ENCODE peak calls at places on chromosomes 16 and 17, in ten cellular contexts. One of them, this sample, is unnamed. For H3K4me1, the result is how much of the 10 kb centered on the place peaks cover.

GRCh38 chr16:29877266-29877961 is 14.4 kb upstream of the CDIPT start:
- DNase-seq in lung: peak
- DNase-seq in astrocyte: no peak
- DNase-seq in uterus: no peak
- DNase-seq in heart left ventricle: no peak
- DNase-seq in esophagus muscularis mucosa: no peak
- DNase-seq in spleen: no peak
- DNase-seq in effector memory CD4-positive, alpha-beta T cell: peak
- DNase-seq in A549: peak
- DNase-seq in OCI-LY7: peak
- DNase-seq in this sample: no peak

GRCh38 chr16:12737563-12737962 is 66.1 kb downstream of the CPPED1 start:
- DNase-seq in lung: no peak
- DNase-seq in astrocyte: no peak
- DNase-seq in uterus: no peak
- DNase-seq in heart left ventricle: no peak
- DNase-seq in esophagus muscularis mucosa: no peak
- DNase-seq in spleen: no peak
- DNase-seq in effector memory CD4-positive, alpha-beta T cell: no peak
- DNase-seq in A549: no peak
- DNase-seq in OCI-LY7: no peak
- DNase-seq in this sample: no peak

GRCh38 chr16:54545890-54546476 is 259.4 kb upstream of the IRX3 start:
- DNase-seq in lung: no peak
- DNase-seq in astrocyte: no peak
- DNase-seq in uterus: no peak
- DNase-seq in heart left ventricle: no peak
- DNase-seq in esophagus muscularis mucosa: no peak
- DNase-seq in spleen: no peak
- DNase-seq in effector memory CD4-positive, alpha-beta T cell: no peak
- DNase-seq in A549: no peak
- DNase-seq in OCI-LY7: no peak
- DNase-seq in this sample: no peak

GRCh38 chr17:1005361-1005946 is 8.5 kb downstream of the TIMM22 start:
- DNase-seq in lung: no peak
- DNase-seq in astrocyte: peak
- DNase-seq in uterus: peak
- DNase-seq in heart left ventricle: no peak
- DNase-seq in esophagus muscularis mucosa: no peak
- DNase-seq in spleen: peak
- DNase-seq in effector memory CD4-positive, alpha-beta T cell: no peak
- DNase-seq in A549: no peak
- DNase-seq in OCI-LY7: no peak
- DNase-seq in this sample: peak

GRCh38 chr17:67047382-67047781 is 3.0 kb downstream of the CACNG1 start:
- DNase-seq in lung: no peak
- DNase-seq in astrocyte: no peak
- DNase-seq in uterus: no peak
- DNase-seq in heart left ventricle: no peak
- DNase-seq in esophagus muscularis mucosa: no peak
- DNase-seq in spleen: no peak
- DNase-seq in effector memory CD4-positive, alpha-beta T cell: no peak
- DNase-seq in A549: no peak
- DNase-seq in OCI-LY7: no peak
- DNase-seq in this sample: no peak

GRCh38 chr17:80477647-80478478 is 1.5 kb upstream of the NPTX1 start:
- DNase-seq in lung: no peak
- DNase-seq in astrocyte: no peak
- DNase-seq in uterus: no peak
- DNase-seq in heart left ventricle: no peak
- DNase-seq in esophagus muscularis mucosa: no peak
- DNase-seq in spleen: no peak
- DNase-seq in effector memory CD4-positive, alpha-beta T cell: no peak
- DNase-seq in A549: peak
- DNase-seq in OCI-LY7: no peak
- DNase-seq in this sample: peak

GRCh38 chr17:17055286-17056166 is 13.3 kb downstream of the MPRIP start:
- DNase-seq in lung: no peak
- DNase-seq in astrocyte: no peak
- DNase-seq in uterus: peak
- DNase-seq in heart left ventricle: no peak
- DNase-seq in esophagus muscularis mucosa: no peak
- DNase-seq in spleen: peak
- DNase-seq in effector memory CD4-positive, alpha-beta T cell: no peak
- DNase-seq in A549: peak
- DNase-seq in OCI-LY7: no peak
- DNase-seq in this sample: peak

GRCh38 chr17:66444001-66444400 is 141.6 kb downstream of the PRKCA start:
- DNase-seq in lung: no peak
- DNase-seq in astrocyte: no peak
- DNase-seq in uterus: no peak
- DNase-seq in heart left ventricle: no peak
- DNase-seq in esophagus muscularis mucosa: no peak
- DNase-seq in spleen: no peak
- DNase-seq in effector memory CD4-positive, alpha-beta T cell: no peak
- DNase-seq in A549: no peak
- DNase-seq in OCI-LY7: no peak
- DNase-seq in this sample: no peak

GRCh38 chr17:62854026-62854425 is 45.9 kb upstream of the MARCHF10 start:
- DNase-seq in lung: no peak
- DNase-seq in astrocyte: no peak
- DNase-seq in uterus: no peak
- DNase-seq in heart left ventricle: no peak
- DNase-seq in esophagus muscularis mucosa: no peak
- DNase-seq in spleen: no peak
- DNase-seq in effector memory CD4-positive, alpha-beta T cell: no peak
- DNase-seq in A549: no peak
- DNase-seq in OCI-LY7: no peak
- DNase-seq in this sample: no peak

GRCh38 chr16:52912565-52913173 is 140.0 kb downstream of the CHD9NB start:
- DNase-seq in lung: peak
- DNase-seq in astrocyte: peak
- DNase-seq in uterus: no peak
- DNase-seq in heart left ventricle: no peak
- DNase-seq in esophagus muscularis mucosa: no peak
- DNase-seq in spleen: no peak
- DNase-seq in effector memory CD4-positive, alpha-beta T cell: peak
- DNase-seq in A549: peak
- DNase-seq in OCI-LY7: peak
- DNase-seq in this sample: no peak

GRCh38 chr17:74051348-74051747 is 152.1 kb upstream of the RPL38 start:
- DNase-seq in lung: no peak
- DNase-seq in astrocyte: no peak
- DNase-seq in uterus: no peak
- DNase-seq in heart left ventricle: no peak
- DNase-seq in esophagus muscularis mucosa: no peak
- DNase-seq in spleen: no peak
- DNase-seq in effector memory CD4-positive, alpha-beta T cell: no peak
- DNase-seq in A549: no peak
- DNase-seq in OCI-LY7: no peak
- DNase-seq in this sample: no peak

GRCh38 chr17:511001-511690 is 158.5 kb upstream of the RPH3AL start:
- DNase-seq in lung: no peak
- DNase-seq in astrocyte: peak
- DNase-seq in uterus: peak
- DNase-seq in heart left ventricle: no peak
- DNase-seq in esophagus muscularis mucosa: no peak
- DNase-seq in spleen: peak
- DNase-seq in effector memory CD4-positive, alpha-beta T cell: no peak
- DNase-seq in A549: no peak
- DNase-seq in OCI-LY7: no peak
- DNase-seq in this sample: peak

GRCh38 chr16:24553983-24554382 is 14.6 kb downstream of the RBBP6 start:
- DNase-seq in lung: no peak
- DNase-seq in astrocyte: peak
- DNase-seq in uterus: no peak
- DNase-seq in heart left ventricle: no peak
- DNase-seq in esophagus muscularis mucosa: no peak
- DNase-seq in spleen: no peak
- DNase-seq in effector memory CD4-positive, alpha-beta T cell: no peak
- DNase-seq in A549: no peak
- DNase-seq in OCI-LY7: no peak
- DNase-seq in this sample: no peak

GRCh38 chr17:8152112-8152775 is at the start of gene PER1:
- DNase-seq in lung: peak
- DNase-seq in astrocyte: peak
- DNase-seq in uterus: peak
- DNase-seq in heart left ventricle: peak
- DNase-seq in esophagus muscularis mucosa: peak
- DNase-seq in spleen: peak
- DNase-seq in effector memory CD4-positive, alpha-beta T cell: peak
- DNase-seq in A549: peak
- DNase-seq in OCI-LY7: peak
- DNase-seq in this sample: peak
- H3K4me1 ChIP-seq in lung: under half
- H3K4me1 ChIP-seq in astrocyte: half or more
- H3K4me1 ChIP-seq in uterus: under half
- H3K4me1 ChIP-seq in heart left ventricle: half or more
- H3K4me1 ChIP-seq in esophagus muscularis mucosa: half or more
- H3K4me1 ChIP-seq in spleen: under half
- H3K4me1 ChIP-seq in effector memory CD4-positive, alpha-beta T cell: half or more
- H3K4me1 ChIP-seq in A549: under half
- H3K4me1 ChIP-seq in OCI-LY7: half or more
- H3K4me1 ChIP-seq in this sample: half or more

DNA sequence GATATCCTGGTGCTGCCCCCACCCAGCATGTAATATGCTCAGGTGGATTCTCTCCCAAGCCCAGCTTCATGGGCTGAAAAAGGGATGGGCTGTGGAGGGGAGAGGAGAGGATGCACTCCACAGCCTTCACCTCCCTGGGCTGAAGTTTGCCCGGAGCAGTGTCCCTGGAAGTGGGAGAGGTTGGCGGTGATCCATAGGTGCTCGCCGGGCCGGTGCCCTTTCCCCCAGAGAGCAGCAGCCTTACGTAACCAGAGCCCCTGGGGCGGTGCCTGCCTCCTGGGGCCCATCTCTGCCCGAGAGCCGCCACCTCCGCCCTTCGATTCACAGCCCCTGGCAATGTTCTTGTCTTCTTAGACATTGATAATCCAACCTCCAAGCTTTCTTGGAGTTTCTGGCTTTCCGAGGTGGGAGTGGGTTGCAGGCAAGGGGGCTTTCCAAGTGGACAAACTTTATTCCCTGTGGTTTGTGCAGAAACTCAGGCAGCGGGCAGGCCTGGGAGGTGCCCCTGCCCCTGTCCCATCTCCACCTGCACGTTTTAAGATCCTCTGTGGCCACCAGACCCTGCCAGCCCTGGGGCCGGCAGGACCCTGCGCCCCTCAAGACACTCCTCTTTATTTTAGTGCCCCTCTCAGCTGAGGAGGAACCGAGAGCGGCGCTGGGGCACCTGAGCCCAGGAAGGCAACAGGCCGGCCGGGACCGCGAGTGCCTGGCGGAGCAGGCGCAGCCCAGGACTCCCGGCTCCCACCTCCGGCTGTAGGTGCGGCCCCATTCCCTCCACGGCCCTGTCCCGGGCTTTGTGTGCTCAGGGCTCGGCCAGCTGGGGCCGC is 3.1 kb upstream of the WDR90 start:
- DNase-seq in lung: no peak
- DNase-seq in astrocyte: no peak
- DNase-seq in uterus: no peak
- DNase-seq in heart left ventricle: no peak
- DNase-seq in esophagus muscularis mucosa: no peak
- DNase-seq in spleen: no peak
- DNase-seq in effector memory CD4-positive, alpha-beta T cell: no peak
- DNase-seq in A549: no peak
- DNase-seq in OCI-LY7: no peak
- DNase-seq in this sample: no peak
- H3K4me1 ChIP-seq in lung: under half
- H3K4me1 ChIP-seq in astrocyte: under half
- H3K4me1 ChIP-seq in uterus: under half
- H3K4me1 ChIP-seq in heart left ventricle: half or more
- H3K4me1 ChIP-seq in esophagus muscularis mucosa: half or more
- H3K4me1 ChIP-seq in spleen: under half
- H3K4me1 ChIP-seq in effector memory CD4-positive, alpha-beta T cell: under half
- H3K4me1 ChIP-seq in A549: half or more
- H3K4me1 ChIP-seq in OCI-LY7: under half
- H3K4me1 ChIP-seq in this sample: under half

GRCh38 chr17:75828051-75828400 is 16.2 kb downstream of the UNC13D start:
- DNase-seq in lung: no peak
- DNase-seq in astrocyte: no peak
- DNase-seq in uterus: no peak
- DNase-seq in heart left ventricle: no peak
- DNase-seq in esophagus muscularis mucosa: no peak
- DNase-seq in spleen: no peak
- DNase-seq in effector memory CD4-positive, alpha-beta T cell: no peak
- DNase-seq in A549: no peak
- DNase-seq in OCI-LY7: no peak
- DNase-seq in this sample: no peak
- H3K4me1 ChIP-seq in lung: under half
- H3K4me1 ChIP-seq in astrocyte: under half
- H3K4me1 ChIP-seq in uterus: under half
- H3K4me1 ChIP-seq in heart left ventricle: under half
- H3K4me1 ChIP-seq in esophagus muscularis mucosa: under half
- H3K4me1 ChIP-seq in spleen: under half
- H3K4me1 ChIP-seq in effector memory CD4-positive, alpha-beta T cell: under half
- H3K4me1 ChIP-seq in A549: under half
- H3K4me1 ChIP-seq in OCI-LY7: under half
- H3K4me1 ChIP-seq in this sample: under half

GRCh38 chr17:7668482-7668881 is 17.8 kb downstream of the ATP1B2 start:
- DNase-seq in lung: no peak
- DNase-seq in astrocyte: no peak
- DNase-seq in uterus: no peak
- DNase-seq in heart left ventricle: no peak
- DNase-seq in esophagus muscularis mucosa: no peak
- DNase-seq in spleen: no peak
- DNase-seq in effector memory CD4-positive, alpha-beta T cell: no peak
- DNase-seq in A549: no peak
- DNase-seq in OCI-LY7: no peak
- DNase-seq in this sample: no peak

GRCh38 chr17:7673239-7673638 is 14.1 kb downstream of the TP53 start:
- DNase-seq in lung: no peak
- DNase-seq in astrocyte: no peak
- DNase-seq in uterus: no peak
- DNase-seq in heart left ventricle: no peak
- DNase-seq in esophagus muscularis mucosa: no peak
- DNase-seq in spleen: no peak
- DNase-seq in effector memory CD4-positive, alpha-beta T cell: no peak
- DNase-seq in A549: peak
- DNase-seq in OCI-LY7: peak
- DNase-seq in this sample: no peak

DNA sequence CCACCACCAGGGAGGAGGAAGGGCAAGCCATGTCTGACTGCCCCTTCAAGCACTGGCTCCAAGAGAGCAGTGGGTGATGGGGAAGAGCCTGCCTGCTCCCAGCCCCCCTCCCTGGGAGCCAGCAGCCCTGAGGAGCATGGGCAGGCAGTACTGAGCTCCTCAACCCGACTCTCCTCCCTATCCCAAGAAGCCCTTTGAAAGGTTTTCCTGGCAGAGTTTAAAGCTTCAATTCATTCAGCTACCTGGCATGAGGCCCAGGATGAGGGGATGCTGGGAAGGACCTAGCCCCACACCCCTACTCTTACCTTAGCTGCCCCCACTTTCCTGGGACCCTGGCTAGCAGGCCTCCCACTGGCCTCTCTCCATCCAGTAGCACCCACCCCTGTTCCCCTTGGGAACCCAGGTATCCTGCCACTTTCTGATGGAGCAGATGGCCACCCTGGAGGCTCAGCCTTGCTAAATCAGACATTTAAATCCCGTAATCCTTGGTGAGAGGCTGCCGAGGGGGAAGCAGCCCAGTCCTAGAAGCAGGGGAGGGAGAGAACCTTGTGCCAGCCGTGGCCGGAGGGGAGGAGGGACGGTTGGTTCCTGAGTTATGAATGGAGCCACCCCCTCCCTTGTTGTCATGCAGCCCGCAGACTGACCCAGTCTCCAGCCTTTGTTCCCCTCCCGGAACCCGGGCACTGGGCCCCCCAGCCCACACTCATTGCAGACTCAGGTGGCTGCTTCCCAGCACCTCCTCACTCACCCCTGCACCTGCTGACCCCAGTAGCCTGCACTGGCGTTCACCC is 17.1 kb downstream of the ATP1B2 start:
- DNase-seq in lung: no peak
- DNase-seq in astrocyte: no peak
- DNase-seq in uterus: no peak
- DNase-seq in heart left ventricle: no peak
- DNase-seq in esophagus muscularis mucosa: no peak
- DNase-seq in spleen: no peak
- DNase-seq in effector memory CD4-positive, alpha-beta T cell: no peak
- DNase-seq in A549: no peak
- DNase-seq in OCI-LY7: no peak
- DNase-seq in this sample: no peak
- H3K4me1 ChIP-seq in lung: under half
- H3K4me1 ChIP-seq in astrocyte: under half
- H3K4me1 ChIP-seq in uterus: under half
- H3K4me1 ChIP-seq in heart left ventricle: under half
- H3K4me1 ChIP-seq in esophagus muscularis mucosa: under half
- H3K4me1 ChIP-seq in spleen: under half
- H3K4me1 ChIP-seq in effector memory CD4-positive, alpha-beta T cell: under half
- H3K4me1 ChIP-seq in A549: under half
- H3K4me1 ChIP-seq in OCI-LY7: under half
- H3K4me1 ChIP-seq in this sample: under half